ENCODE peak calls at places on chromosomes 5 and 9, in ten cellular contexts. I, Y, A, P, Q, F, L, N, D and J are unnamed samples.

GRCh38 chr5:168165221-168165965 is 126.1 kb upstream of the WWC1 start:
- DNase-seq in Y (no peak), I (peak; percentile 25), P (no peak), N (no peak), Q (no peak), D (no peak), A (no peak), F (no peak), L (peak; percentile 47), J (no peak)

GRCh38 chr9:696332-697090 is 145.0 kb upstream of the DMRT1 start:
- DNase-seq in L (peak; percentile 87), D (no peak), A (no peak), Q (no peak), I (peak; percentile 32), Y (peak; percentile 43), P (no peak), N (peak; percentile 42), F (no peak), J (no peak)

GRCh38 chr9:136532799-136533774 is 12.8 kb downstream of the NOTCH1 start:
- DNase-seq in A (peak; percentile 46), Q (no peak), L (no peak), P (no peak), D (no peak), I (no peak), Y (no peak), F (no peak), N (no peak), J (peak; percentile 33)

GRCh38 chr9:94600258-94600657 is 6.6 kb upstream of the FBP2 start:
- DNase-seq in P (no peak), Y (no peak), A (no peak), L (no peak), D (no peak), Q (peak; percentile 33), N (no peak), F (no peak), I (no peak), J (no peak)

GRCh38 chr5:143398053-143398355 is 5.5 kb downstream of the NR3C1 start:
- DNase-seq in A (no peak), L (no peak), Y (no peak), P (no peak), I (no peak), Q (no peak), N (no peak), D (no peak), F (no peak), J (no peak)

GRCh38 chr9:135303280-135303647 is 176.3 kb upstream of the PPP1R26 start:
- DNase-seq in N (no peak), L (no peak), Q (no peak), Y (no peak), A (no peak), F (no peak), I (no peak), D (no peak), P (no peak), J (no peak)

GRCh38 chr5:107778651-107779050 is 107.9 kb upstream of the EFNA5 start:
- DNase-seq in L (no peak), F (no peak), P (no peak), Y (no peak), A (no peak), Q (no peak), D (no peak), I (no peak), N (no peak), J (no peak)

GRCh38 chr9:124506931-124507879 is at the start of gene NR5A1:
- DNase-seq in D (no peak), L (no peak), Q (no peak), A (no peak), N (no peak), Y (no peak), F (peak; percentile 60), I (no peak), P (no peak), J (no peak)

GRCh38 chr9:98572796-98573195 is 135.9 kb downstream of the GABBR2 start:
- DNase-seq in A (no peak), L (no peak), P (no peak), N (no peak), Q (no peak), Y (no peak), D (no peak), F (no peak), I (no peak), J (no peak)

GRCh38 chr9:70950270-70950669 is 171.2 kb downstream of the TRPM3 start:
- DNase-seq in I (no peak), P (no peak), L (no peak), Y (no peak), A (no peak), Q (no peak), F (no peak), D (no peak), N (no peak), J (no peak)

GRCh38 chr5:29984153-29984534 is 1209.3 kb upstream of the CDH6 start:
- DNase-seq in L (no peak), D (no peak), N (no peak), Y (no peak), P (no peak), A (no peak), I (no peak), Q (no peak), F (no peak), J (no peak)

GRCh38 chr5:181241393-181241975 is 2.2 kb downstream of the RACK1 start:
- DNase-seq in N (no peak), Q (no peak), D (no peak), Y (no peak), I (no peak), F (no peak), L (peak; percentile 77), P (no peak), A (peak; percentile 29), J (no peak)
- TF ChIP-seq CTCF in N (no peak), Q (no peak), D (no peak), Y (no peak), I (no peak), F (no peak), L (no peak), P (no peak), A (no peak), J (no peak)

DNA sequence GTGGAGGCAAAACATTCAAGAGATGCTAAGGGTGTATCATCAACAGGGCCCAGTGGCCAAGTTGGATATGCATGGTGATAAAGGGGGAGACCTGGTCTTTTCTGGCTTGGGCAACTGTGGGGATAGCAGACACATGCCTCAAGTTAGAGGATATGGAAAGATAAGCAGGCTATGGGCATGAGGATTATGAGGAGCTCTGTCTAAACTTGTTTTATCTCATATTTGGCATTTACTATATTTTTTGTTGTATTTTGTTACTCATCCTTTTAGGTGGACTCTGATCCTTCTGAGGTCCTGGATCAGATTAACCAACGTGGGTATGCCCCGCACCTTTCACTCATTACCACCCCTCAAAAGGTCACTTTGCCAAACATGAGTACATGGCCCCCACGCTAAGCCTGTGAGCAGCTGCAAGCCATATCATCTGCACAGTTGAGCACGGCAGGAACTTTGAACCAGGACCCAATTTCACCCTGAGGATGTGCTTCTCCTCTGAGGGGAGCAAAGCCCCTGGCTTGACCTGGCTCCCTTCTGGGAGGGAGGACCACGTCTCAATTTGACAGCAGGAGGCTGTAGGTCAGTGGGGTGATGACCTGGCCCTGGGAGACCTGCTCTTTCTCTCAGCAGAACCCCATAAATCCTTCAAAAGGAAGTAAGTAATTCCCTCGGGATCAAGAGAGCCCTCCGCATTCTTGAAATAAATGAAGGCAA is 71.1 kb upstream of the CD180 start:
- DNase-seq in F (peak; percentile 35), N (peak; percentile 74), P (no peak), L (no peak), Q (peak; percentile 49), A (no peak), I (peak; percentile 11), Y (peak; percentile 48), D (no peak), J (no peak)
- H3K27ac ChIP-seq in F (peak overlapping the region; percentile 57), N (peak overlapping the region; percentile 92), P (no peak overlapping the region), L (peak overlapping the region; percentile 89), Q (peak overlapping the region; percentile 54), A (no peak overlapping the region), I (peak overlapping the region; percentile 93), Y (peak overlapping the region; percentile 92), D (peak overlapping the region; percentile 86), J (no peak overlapping the region)

DNA sequence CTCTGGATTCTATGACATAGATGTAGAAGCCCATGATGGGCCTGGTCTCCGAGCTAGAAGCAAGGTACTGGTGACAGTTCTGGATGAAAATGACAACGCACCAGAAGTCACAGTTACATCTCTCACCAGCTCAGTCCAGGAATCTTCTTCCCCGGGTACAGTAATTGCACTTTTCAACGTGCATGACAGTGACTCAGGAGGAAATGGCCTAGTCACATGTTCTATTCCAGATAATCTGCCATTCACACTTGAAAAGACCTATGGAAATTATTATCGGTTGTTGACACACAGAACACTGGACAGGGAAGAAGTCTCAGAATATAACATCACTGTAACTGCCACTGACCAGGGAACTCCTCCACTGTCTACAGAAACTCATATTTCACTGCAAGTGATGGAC is 1.3 kb downstream of the PCDHGA4 start:
- DNase-seq in I (no peak), Y (no peak), N (no peak), A (no peak), F (no peak), P (no peak), L (no peak), D (no peak), Q (no peak), J (no peak)
- H3K9me3 ChIP-seq in I (peaks cover 5% of the 10 kb centered on the region), Y (peaks cover 98% of the 10 kb centered on the region), N (no peaks in the 10 kb centered on the region), A (peaks cover 10% of the 10 kb centered on the region), F (peaks cover 14% of the 10 kb centered on the region), P (no peaks in the 10 kb centered on the region), L (no peaks in the 10 kb centered on the region), D (peaks cover 58% of the 10 kb centered on the region), Q (peaks cover 20% of the 10 kb centered on the region), J (peaks cover 27% of the 10 kb centered on the region)

GRCh38 chr5:124040799-124041198 is 528.8 kb downstream of the CSNK1G3 start:
- DNase-seq in F (no peak), L (peak; percentile 93), Y (no peak), N (no peak), A (no peak), P (no peak), Q (no peak), I (peak; percentile 13), D (no peak), J (no peak)

DNA sequence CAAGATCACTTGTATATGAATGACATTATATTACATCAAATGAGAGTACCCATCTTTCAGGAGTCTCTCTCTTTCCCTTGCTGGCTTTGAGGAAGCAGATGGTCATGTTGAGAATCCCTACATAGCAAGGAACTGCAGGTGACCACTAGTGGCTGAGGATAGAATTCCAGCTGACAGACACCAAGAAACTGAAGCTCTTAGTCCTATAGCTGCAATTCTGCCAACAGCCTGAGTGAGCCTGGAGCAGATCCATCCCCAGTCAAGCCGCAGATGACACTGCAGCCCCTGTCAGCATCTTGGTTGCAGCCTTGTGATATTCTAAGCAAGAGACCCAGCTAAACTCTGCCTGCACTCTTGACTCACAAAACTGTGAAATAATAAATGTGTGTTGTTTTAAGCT is 531.5 kb downstream of the CSNK1G3 start:
- DNase-seq in F (no peak), P (peak; percentile 28), D (no peak), A (no peak), I (no peak), N (no peak), Q (no peak), L (no peak), Y (no peak), J (no peak)
- TF ChIP-seq CTCF in F (no peak), P (peak; percentile 7), D (peak; percentile 7), A (no peak), I (no peak), N (no peak), Q (no peak), L (no peak), Y (no peak), J (no peak)

DNA sequence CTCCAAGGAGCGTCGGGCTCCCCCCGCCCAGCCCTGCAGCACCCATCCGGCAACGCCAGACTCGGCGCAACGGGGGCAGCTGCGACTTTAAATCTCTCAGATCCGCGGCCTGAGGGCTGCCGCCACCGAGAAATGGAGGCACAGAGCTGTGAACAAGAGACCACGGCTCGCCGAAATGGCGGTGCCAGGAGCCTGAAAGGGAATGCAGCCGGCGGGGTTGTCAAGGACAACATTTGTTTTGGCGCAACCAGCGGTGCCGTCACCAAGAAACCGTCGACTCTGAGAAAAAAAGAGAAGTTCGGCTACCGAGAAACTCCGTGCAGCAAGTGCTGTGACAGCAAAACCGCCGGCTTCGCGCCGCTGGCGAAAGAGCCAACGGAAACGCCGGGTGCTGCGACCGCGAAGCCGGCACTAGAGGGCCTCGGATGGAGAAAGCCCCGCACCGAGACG is 2.1 kb upstream of the ANXA2R start:
- DNase-seq in N (peak; percentile 71), Y (peak; percentile 81), Q (peak; percentile 83), F (peak; percentile 87), D (no peak), I (peak; percentile 76), P (peak; percentile 43), L (peak; percentile 79), A (peak; percentile 83), J (peak; percentile 73)
- H3K27ac ChIP-seq in N (peak overlapping the region; percentile 90), Y (peak overlapping the region; percentile 93), Q (peak overlapping the region; percentile 96), F (peak overlapping the region; percentile 89), D (peak overlapping the region; percentile 98), I (peak overlapping the region; percentile 91), P (peak overlapping the region; percentile 68), L (peak overlapping the region; percentile 96), A (peak overlapping the region; percentile 93), J (peak overlapping the region; percentile 98)